ENCODE peak calls at places on chromosomes 4 and X, in nine cellular contexts. L is OCI-LY7, J is progenitor cell of endocrine pancreas, X is NCI-H2029, D is retina, S is GM03348, P is HFF-Myc, B is GM19239, N is NCI-H2081. Y is an unnamed sample.

GRCh38 chrX:120813982-120814381 is 61.7 kb downstream of the CT47B1 start:
- DNase-seq in L (no peak), J (no peak), X (no peak), D (no peak), S (no peak), P (no peak), B (no peak), N (no peak), Y (peak)

GRCh38 chr4:127446309-127446708 is 186.4 kb upstream of the INTU start:
- DNase-seq in L (no peak), J (no peak), X (no peak), D (no peak), S (peak), P (no peak), B (no peak), N (no peak), Y (no peak)

GRCh38 chrX:17078031-17078730 is 131.7 kb downstream of the REPS2 start:
- DNase-seq in L (no peak), J (no peak), X (no peak), D (no peak), S (peak), P (peak), B (no peak), N (no peak), Y (no peak)

GRCh38 chrX:13652256-13653021 is 502 bp upstream of the TCEANC start:
- DNase-seq in L (no peak), J (no peak), X (no peak), D (no peak), S (peak), P (peak), B (no peak), N (no peak), Y (no peak)

GRCh38 chr4:46392421-46392820 is 2.5 kb upstream of the GABRA2 start:
- DNase-seq in L (no peak), J (no peak), X (no peak), D (no peak), S (no peak), P (no peak), B (no peak), N (no peak), Y (no peak)

GRCh38 chr4:124061413-124061812 is 651.1 kb downstream of the ANKRD50 start:
- DNase-seq in L (no peak), J (no peak), X (no peak), D (no peak), S (peak), P (peak), B (no peak), N (no peak), Y (no peak)

GRCh38 chrX:45851434-45851991 is 650.8 kb upstream of the DIPK2B start:
- DNase-seq in L (no peak), J (peak), X (no peak), D (peak), S (peak), P (no peak), B (no peak), N (peak), Y (peak)

GRCh38 chrX:108453841-108454240 is 14.2 kb downstream of the COL4A5 start:
- DNase-seq in L (no peak), J (no peak), X (no peak), D (no peak), S (no peak), P (no peak), B (no peak), N (no peak), Y (no peak)

GRCh38 chr4:41933997-41934812 is 1.0 kb upstream of the TMEM33 start:
- DNase-seq in L (no peak), J (no peak), X (peak), D (no peak), S (no peak), P (no peak), B (no peak), N (peak), Y (no peak)

GRCh38 chr4:84503495-84504437 is 4.7 kb upstream of the NKX6-1 start:
- DNase-seq in L (peak), J (no peak), X (peak), D (peak), S (peak), P (peak), B (peak), N (peak), Y (no peak)

GRCh38 chr4:6474053-6474568 is 1.7 kb upstream of the PPP2R2C start:
- DNase-seq in L (no peak), J (peak), X (no peak), D (no peak), S (no peak), P (no peak), B (no peak), N (no peak), Y (peak)

GRCh38 chr4:177706916-177707315 is 264.7 kb upstream of the AGA start:
- DNase-seq in L (no peak), J (no peak), X (no peak), D (no peak), S (no peak), P (no peak), B (no peak), N (no peak), Y (no peak)

GRCh38 chr4:100367451-100367850 is 150.4 kb downstream of the EMCN start:
- DNase-seq in L (no peak), J (no peak), X (no peak), D (no peak), S (no peak), P (no peak), B (no peak), N (no peak), Y (no peak)

GRCh38 chr4:7076694-7077082 is 8.8 kb upstream of the GRPEL1 start:
- DNase-seq in L (no peak), J (no peak), X (no peak), D (no peak), S (no peak), P (no peak), B (no peak), N (no peak), Y (no peak)

GRCh38 chr4:145732001-145732400 is 52.1 kb downstream of the C4orf51 start:
- DNase-seq in L (no peak), J (no peak), X (no peak), D (no peak), S (no peak), P (no peak), B (no peak), N (no peak), Y (no peak)

GRCh38 chrX:56726609-56727008 is 2.4 kb upstream of the NBDY start:
- DNase-seq in L (peak), J (no peak), X (peak), D (peak), S (peak), P (no peak), B (no peak), N (peak), Y (no peak)

GRCh38 chr4:94588900-94589693 is 137.4 kb downstream of the PDLIM5 start:
- DNase-seq in L (no peak), J (no peak), X (no peak), D (no peak), S (peak), P (no peak), B (no peak), N (no peak), Y (no peak)

GRCh38 chr4:138802499-138802898 is 213.1 kb upstream of the NOCT start:
- DNase-seq in L (no peak), J (no peak), X (no peak), D (no peak), S (no peak), P (no peak), B (no peak), N (no peak), Y (no peak)

GRCh38 chrX:123504630-123505270 is 228.1 kb downstream of the THOC2 start:
- DNase-seq in L (no peak), J (no peak), X (no peak), D (no peak), S (no peak), P (no peak), B (no peak), N (no peak), Y (no peak)

GRCh38 chr4:8414377-8414776 is 26.1 kb downstream of the ACOX3 start:
- DNase-seq in L (no peak), J (no peak), X (no peak), D (no peak), S (no peak), P (no peak), B (no peak), N (no peak), Y (no peak)

GRCh38 chrX:65811558-65812228 is 144.2 kb downstream of the MSN start:
- DNase-seq in L (no peak), J (no peak), X (no peak), D (no peak), S (no peak), P (no peak), B (no peak), N (no peak), Y (no peak)

GRCh38 chr4:38210396-38211114 is 250.4 kb downstream of the PTTG2 start:
- DNase-seq in L (no peak), J (no peak), X (no peak), D (no peak), S (no peak), P (no peak), B (no peak), N (no peak), Y (no peak)

GRCh38 chrX:12949205-12949926 is 25.5 kb upstream of the TMSB4X start:
- DNase-seq in L (no peak), J (no peak), X (no peak), D (no peak), S (peak), P (no peak), B (no peak), N (no peak), Y (no peak)

GRCh38 chrX:138858438-138858837 is 146.9 kb upstream of the FGF13 start:
- DNase-seq in L (no peak), J (no peak), X (no peak), D (no peak), S (peak), P (no peak), B (no peak), N (no peak), Y (no peak)

GRCh38 chr4:114015444-114015899 is 36.0 kb upstream of the ARSJ start:
- DNase-seq in L (no peak), J (no peak), X (no peak), D (no peak), S (peak), P (peak), B (no peak), N (no peak), Y (no peak)

GRCh38 chrX:13520931-13521330 is 48.5 kb upstream of the EGFL6 start:
- DNase-seq in L (no peak), J (no peak), X (no peak), D (no peak), S (peak), P (no peak), B (no peak), N (no peak), Y (no peak)

Y was measured in H1.